ENCODE peak calls at places on chromosomes 11 and 22, in ten cellular contexts. One of them, this sample, is unnamed.

GRCh38 chr22:29816128-29816527 is 21.9 kb downstream of the ASCC2 start:
- DNase-seq in GM06990: no peak
- DNase-seq in neural crest cell: no peak
- DNase-seq in Calu3: no peak
- DNase-seq in astrocyte of the cerebellum: no peak
- DNase-seq in PC-3: no peak
- DNase-seq in ovary: no peak
- DNase-seq in left ventricle myocardium inferior: peak; percentile 79
- DNase-seq in glutamatergic neuron: peak; percentile 22
- DNase-seq in OCI-LY7: no peak
- DNase-seq in this sample: no peak

GRCh38 chr11:72058416-72059034 is 21.8 kb downstream of the NUMA1 start:
- DNase-seq in GM06990: no peak
- DNase-seq in neural crest cell: no peak
- DNase-seq in Calu3: no peak
- DNase-seq in astrocyte of the cerebellum: no peak
- DNase-seq in PC-3: no peak
- DNase-seq in ovary: no peak
- DNase-seq in left ventricle myocardium inferior: no peak
- DNase-seq in glutamatergic neuron: no peak
- DNase-seq in OCI-LY7: no peak
- DNase-seq in this sample: no peak

GRCh38 chr11:35064114-35064800 is 74.7 kb upstream of the CD44 start:
- DNase-seq in GM06990: no peak
- DNase-seq in neural crest cell: no peak
- DNase-seq in Calu3: no peak
- DNase-seq in astrocyte of the cerebellum: peak; percentile 88
- DNase-seq in PC-3: no peak
- DNase-seq in ovary: no peak
- DNase-seq in left ventricle myocardium inferior: no peak
- DNase-seq in glutamatergic neuron: no peak
- DNase-seq in OCI-LY7: no peak
- DNase-seq in this sample: no peak

GRCh38 chr22:19566599-19567382 is 42.6 kb upstream of the CLDN5 start:
- DNase-seq in GM06990: no peak
- DNase-seq in neural crest cell: no peak
- DNase-seq in Calu3: no peak
- DNase-seq in astrocyte of the cerebellum: no peak
- DNase-seq in PC-3: no peak
- DNase-seq in ovary: no peak
- DNase-seq in left ventricle myocardium inferior: peak; percentile 38
- DNase-seq in glutamatergic neuron: no peak
- DNase-seq in OCI-LY7: no peak
- DNase-seq in this sample: no peak

GRCh38 chr11:65435981-65436411 is 13.4 kb downstream of the NEAT1 start:
- DNase-seq in GM06990: no peak
- DNase-seq in neural crest cell: no peak
- DNase-seq in Calu3: no peak
- DNase-seq in astrocyte of the cerebellum: no peak
- DNase-seq in PC-3: no peak
- DNase-seq in ovary: peak; percentile 27
- DNase-seq in left ventricle myocardium inferior: no peak
- DNase-seq in glutamatergic neuron: no peak
- DNase-seq in OCI-LY7: no peak
- DNase-seq in this sample: no peak

GRCh38 chr11:6468712-6469495 is 4.8 kb downstream of the TRIM3 start:
- DNase-seq in GM06990: peak; percentile 59
- DNase-seq in neural crest cell: peak; percentile 68
- DNase-seq in Calu3: no peak
- DNase-seq in astrocyte of the cerebellum: peak; percentile 46
- DNase-seq in PC-3: peak; percentile 31
- DNase-seq in ovary: peak; percentile 94
- DNase-seq in left ventricle myocardium inferior: peak; percentile 91
- DNase-seq in glutamatergic neuron: peak; percentile 81
- DNase-seq in OCI-LY7: peak; percentile 52
- DNase-seq in this sample: peak; percentile 83

GRCh38 chr11:46300270-46300669 is 22.8 kb downstream of the CREB3L1 start:
- DNase-seq in GM06990: no peak
- DNase-seq in neural crest cell: no peak
- DNase-seq in Calu3: no peak
- DNase-seq in astrocyte of the cerebellum: no peak
- DNase-seq in PC-3: no peak
- DNase-seq in ovary: no peak
- DNase-seq in left ventricle myocardium inferior: no peak
- DNase-seq in glutamatergic neuron: no peak
- DNase-seq in OCI-LY7: no peak
- DNase-seq in this sample: no peak

GRCh38 chr22:46084376-46084775 is 66.0 kb upstream of the PPARA start:
- DNase-seq in GM06990: no peak
- DNase-seq in neural crest cell: no peak
- DNase-seq in Calu3: no peak
- DNase-seq in astrocyte of the cerebellum: no peak
- DNase-seq in PC-3: no peak
- DNase-seq in ovary: peak; percentile 30
- DNase-seq in left ventricle myocardium inferior: no peak
- DNase-seq in glutamatergic neuron: no peak
- DNase-seq in OCI-LY7: no peak
- DNase-seq in this sample: no peak

GRCh38 chr11:125347261-125347585 is 148.8 kb downstream of the FEZ1 start:
- DNase-seq in GM06990: no peak
- DNase-seq in neural crest cell: no peak
- DNase-seq in Calu3: no peak
- DNase-seq in astrocyte of the cerebellum: no peak
- DNase-seq in PC-3: no peak
- DNase-seq in ovary: no peak
- DNase-seq in left ventricle myocardium inferior: no peak
- DNase-seq in glutamatergic neuron: no peak
- DNase-seq in OCI-LY7: no peak
- DNase-seq in this sample: no peak
- TF ChIP-seq CTCF in GM06990: no peak
- TF ChIP-seq CTCF in neural crest cell: no peak
- TF ChIP-seq CTCF in Calu3: no peak
- TF ChIP-seq CTCF in astrocyte of the cerebellum: no peak
- TF ChIP-seq CTCF in PC-3: no peak
- TF ChIP-seq CTCF in ovary: no peak
- TF ChIP-seq CTCF in left ventricle myocardium inferior: no peak
- TF ChIP-seq CTCF in glutamatergic neuron: no peak
- TF ChIP-seq CTCF in OCI-LY7: no peak
- TF ChIP-seq CTCF in this sample: no peak

GRCh38 chr11:132095230-132096165 is 725.1 kb downstream of the NTM start:
- DNase-seq in GM06990: no peak
- DNase-seq in neural crest cell: no peak
- DNase-seq in Calu3: no peak
- DNase-seq in astrocyte of the cerebellum: no peak
- DNase-seq in PC-3: no peak
- DNase-seq in ovary: no peak
- DNase-seq in left ventricle myocardium inferior: no peak
- DNase-seq in glutamatergic neuron: no peak
- DNase-seq in OCI-LY7: no peak
- DNase-seq in this sample: no peak

GRCh38 chr11:132103006-132103405 is 732.6 kb downstream of the NTM start:
- DNase-seq in GM06990: no peak
- DNase-seq in neural crest cell: no peak
- DNase-seq in Calu3: no peak
- DNase-seq in astrocyte of the cerebellum: no peak
- DNase-seq in PC-3: no peak
- DNase-seq in ovary: no peak
- DNase-seq in left ventricle myocardium inferior: no peak
- DNase-seq in glutamatergic neuron: no peak
- DNase-seq in OCI-LY7: no peak
- DNase-seq in this sample: no peak

GRCh38 chr11:132101861-132102260 is 731.4 kb downstream of the NTM start:
- DNase-seq in GM06990: no peak
- DNase-seq in neural crest cell: no peak
- DNase-seq in Calu3: no peak
- DNase-seq in astrocyte of the cerebellum: peak; percentile 23
- DNase-seq in PC-3: no peak
- DNase-seq in ovary: no peak
- DNase-seq in left ventricle myocardium inferior: no peak
- DNase-seq in glutamatergic neuron: no peak
- DNase-seq in OCI-LY7: no peak
- DNase-seq in this sample: no peak

GRCh38 chr11:132100583-132100982 is 730.2 kb downstream of the NTM start:
- DNase-seq in GM06990: no peak
- DNase-seq in neural crest cell: no peak
- DNase-seq in Calu3: no peak
- DNase-seq in astrocyte of the cerebellum: no peak
- DNase-seq in PC-3: no peak
- DNase-seq in ovary: no peak
- DNase-seq in left ventricle myocardium inferior: no peak
- DNase-seq in glutamatergic neuron: no peak
- DNase-seq in OCI-LY7: no peak
- DNase-seq in this sample: no peak

DNA sequence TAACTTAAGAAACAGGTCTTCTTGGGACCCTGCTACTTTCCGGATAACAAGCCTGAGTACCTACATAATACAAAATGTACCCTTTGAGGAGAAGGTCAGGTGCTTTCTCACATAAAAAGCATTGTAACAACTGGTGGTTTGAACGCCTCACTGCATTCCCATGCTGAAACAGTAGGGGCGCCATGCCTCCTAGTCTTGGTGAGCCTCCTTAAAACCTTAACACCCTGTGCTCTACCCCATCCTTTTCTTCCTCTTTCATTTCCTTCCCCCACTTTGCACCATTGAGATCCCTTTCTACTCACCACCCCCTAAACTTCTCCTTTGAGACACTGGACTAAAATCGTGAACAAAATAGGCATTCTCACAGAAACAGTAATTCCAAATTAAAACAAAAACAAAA is 729.3 kb downstream of the NTM start:
- DNase-seq in GM06990: no peak
- DNase-seq in neural crest cell: peak; percentile 12
- DNase-seq in Calu3: no peak
- DNase-seq in astrocyte of the cerebellum: no peak
- DNase-seq in PC-3: peak; percentile 9
- DNase-seq in ovary: no peak
- DNase-seq in left ventricle myocardium inferior: peak; percentile 22
- DNase-seq in glutamatergic neuron: peak; percentile 64
- DNase-seq in OCI-LY7: peak; percentile 9
- DNase-seq in this sample: peak; percentile 47
- TF ChIP-seq CTCF in GM06990: peak; percentile 81
- TF ChIP-seq CTCF in neural crest cell: peak; percentile 60
- TF ChIP-seq CTCF in Calu3: no peak
- TF ChIP-seq CTCF in astrocyte of the cerebellum: peak; percentile 50
- TF ChIP-seq CTCF in PC-3: peak; percentile 49
- TF ChIP-seq CTCF in ovary: no peak
- TF ChIP-seq CTCF in left ventricle myocardium inferior: peak; percentile 47
- TF ChIP-seq CTCF in glutamatergic neuron: peak; percentile 73
- TF ChIP-seq CTCF in OCI-LY7: peak; percentile 71
- TF ChIP-seq CTCF in this sample: peak; percentile 73

GRCh38 chr11:109320595-109320994 is 101.4 kb upstream of the C11orf87 start:
- DNase-seq in GM06990: no peak
- DNase-seq in neural crest cell: no peak
- DNase-seq in Calu3: no peak
- DNase-seq in astrocyte of the cerebellum: peak; percentile 29
- DNase-seq in PC-3: peak; percentile 70
- DNase-seq in ovary: no peak
- DNase-seq in left ventricle myocardium inferior: no peak
- DNase-seq in glutamatergic neuron: no peak
- DNase-seq in OCI-LY7: no peak
- DNase-seq in this sample: no peak
- TF ChIP-seq CTCF in GM06990: no peak
- TF ChIP-seq CTCF in neural crest cell: no peak
- TF ChIP-seq CTCF in Calu3: no peak
- TF ChIP-seq CTCF in astrocyte of the cerebellum: no peak
- TF ChIP-seq CTCF in PC-3: no peak
- TF ChIP-seq CTCF in ovary: no peak
- TF ChIP-seq CTCF in left ventricle myocardium inferior: no peak
- TF ChIP-seq CTCF in glutamatergic neuron: no peak
- TF ChIP-seq CTCF in OCI-LY7: no peak
- TF ChIP-seq CTCF in this sample: no peak

GRCh38 chr11:1827095-1827797 is 7.5 kb upstream of the SYT8 start:
- DNase-seq in GM06990: no peak
- DNase-seq in neural crest cell: no peak
- DNase-seq in Calu3: peak; percentile 93
- DNase-seq in astrocyte of the cerebellum: peak; percentile 76
- DNase-seq in PC-3: peak; percentile 90
- DNase-seq in ovary: no peak
- DNase-seq in left ventricle myocardium inferior: no peak
- DNase-seq in glutamatergic neuron: peak; percentile 19
- DNase-seq in OCI-LY7: no peak
- DNase-seq in this sample: no peak
- TF ChIP-seq CTCF in GM06990: no peak
- TF ChIP-seq CTCF in neural crest cell: no peak
- TF ChIP-seq CTCF in Calu3: no peak
- TF ChIP-seq CTCF in astrocyte of the cerebellum: no peak
- TF ChIP-seq CTCF in PC-3: no peak
- TF ChIP-seq CTCF in ovary: no peak
- TF ChIP-seq CTCF in left ventricle myocardium inferior: no peak
- TF ChIP-seq CTCF in glutamatergic neuron: no peak
- TF ChIP-seq CTCF in OCI-LY7: no peak
- TF ChIP-seq CTCF in this sample: no peak

GRCh38 chr11:76236092-76237026 is 30.1 kb upstream of the WNT11 start:
- DNase-seq in GM06990: peak; percentile 77
- DNase-seq in neural crest cell: no peak
- DNase-seq in Calu3: peak; percentile 63
- DNase-seq in astrocyte of the cerebellum: peak; percentile 20
- DNase-seq in PC-3: peak; percentile 56
- DNase-seq in ovary: no peak
- DNase-seq in left ventricle myocardium inferior: peak; percentile 67
- DNase-seq in glutamatergic neuron: peak; percentile 67
- DNase-seq in OCI-LY7: no peak
- DNase-seq in this sample: no peak

GRCh38 chr11:76239483-76240142 is 33.3 kb upstream of the WNT11 start:
- DNase-seq in GM06990: no peak
- DNase-seq in neural crest cell: no peak
- DNase-seq in Calu3: no peak
- DNase-seq in astrocyte of the cerebellum: no peak
- DNase-seq in PC-3: no peak
- DNase-seq in ovary: no peak
- DNase-seq in left ventricle myocardium inferior: peak; percentile 10
- DNase-seq in glutamatergic neuron: no peak
- DNase-seq in OCI-LY7: no peak
- DNase-seq in this sample: no peak

GRCh38 chr11:76238551-76238950 is 32.2 kb upstream of the WNT11 start:
- DNase-seq in GM06990: no peak
- DNase-seq in neural crest cell: no peak
- DNase-seq in Calu3: no peak
- DNase-seq in astrocyte of the cerebellum: no peak
- DNase-seq in PC-3: no peak
- DNase-seq in ovary: no peak
- DNase-seq in left ventricle myocardium inferior: no peak
- DNase-seq in glutamatergic neuron: no peak
- DNase-seq in OCI-LY7: no peak
- DNase-seq in this sample: no peak

GRCh38 chr11:76237041-76237649 is 30.8 kb upstream of the WNT11 start:
- DNase-seq in GM06990: no peak
- DNase-seq in neural crest cell: no peak
- DNase-seq in Calu3: no peak
- DNase-seq in astrocyte of the cerebellum: no peak
- DNase-seq in PC-3: no peak
- DNase-seq in ovary: no peak
- DNase-seq in left ventricle myocardium inferior: no peak
- DNase-seq in glutamatergic neuron: no peak
- DNase-seq in OCI-LY7: no peak
- DNase-seq in this sample: no peak

GRCh38 chr11:76237914-76238313 is 31.6 kb upstream of the WNT11 start:
- DNase-seq in GM06990: no peak
- DNase-seq in neural crest cell: no peak
- DNase-seq in Calu3: peak; percentile 15
- DNase-seq in astrocyte of the cerebellum: no peak
- DNase-seq in PC-3: peak; percentile 37
- DNase-seq in ovary: no peak
- DNase-seq in left ventricle myocardium inferior: no peak
- DNase-seq in glutamatergic neuron: no peak
- DNase-seq in OCI-LY7: no peak
- DNase-seq in this sample: no peak
- TF ChIP-seq CTCF in GM06990: peak; percentile 12
- TF ChIP-seq CTCF in neural crest cell: peak; percentile 37
- TF ChIP-seq CTCF in Calu3: no peak
- TF ChIP-seq CTCF in astrocyte of the cerebellum: no peak
- TF ChIP-seq CTCF in PC-3: peak; percentile 37
- TF ChIP-seq CTCF in ovary: no peak
- TF ChIP-seq CTCF in left ventricle myocardium inferior: no peak
- TF ChIP-seq CTCF in glutamatergic neuron: no peak
- TF ChIP-seq CTCF in OCI-LY7: peak; percentile 31
- TF ChIP-seq CTCF in this sample: no peak